ENCODE peak calls at places on chromosomes 11 and 22, in nine cellular contexts. Y is neural progenitor cell; O is hippocampal formation; H is stimulated activated CD8-positive, alpha-beta memory T cell treated with anti-CD3 and anti-CD28 coated beads, Interleukin-4, amount 100 ng/mL, for 1 hour; N is DMS 273 treated with DMSO at 0.1 percent for 48 hours; T is fibroblast of pulmonary artery; L is Calu3; R is NCI-H510A; I is activated effector memory CD4-positive, alpha-beta T cell treated with anti-CD3 and anti-CD28 coated beads, Interleukin-2, amount 50 U/mL, for 16 hours. D is an unnamed sample.
A peak's percentile ranks its signal among the peaks of the same experiment; 100 is the strongest.

GRCh38 chr22:17120281-17120680 is 879 bp downstream of the TMEM121B start:
- DNase-seq in I (peak; percentile 82), T (peak; percentile 53), L (peak; percentile 64), N (no peak), Y (peak; percentile 95), O (no peak), H (peak; percentile 15), R (no peak), D (peak; percentile 13)

GRCh38 chr22:48531721-48532435 is 1295.8 kb downstream of the BRD1 start:
- DNase-seq in O (no peak), R (no peak), H (no peak), N (no peak), I (no peak), L (no peak), Y (peak; percentile 58), T (no peak), D (peak; percentile 83)

GRCh38 chr22:44752285-44753188 is at the start of gene ARHGAP8:
- DNase-seq in R (peak; percentile 66), Y (peak; percentile 38), T (no peak), H (no peak), I (no peak), O (no peak), L (peak; percentile 79), N (no peak), D (no peak)

GRCh38 chr22:50544078-50544745 is 1.5 kb upstream of the KLHDC7B start:
- DNase-seq in N (no peak), L (peak; percentile 93), T (peak; percentile 65), O (no peak), Y (peak; percentile 93), R (peak; percentile 52), H (no peak), I (peak; percentile 94), D (peak; percentile 83)

GRCh38 chr11:133966924-133967598 is 10.3 kb upstream of the IGSF9B start:
- DNase-seq in L (no peak), O (no peak), H (no peak), N (no peak), Y (peak; percentile 67), R (no peak), T (no peak), I (peak; percentile 87), D (peak; percentile 60)

GRCh38 chr11:112834277-112834755 is 126.9 kb upstream of the NCAM1 start:
- DNase-seq in R (no peak), O (peak; percentile 54), I (no peak), N (no peak), T (no peak), L (no peak), H (no peak), Y (no peak), D (peak; percentile 63)

GRCh38 chr11:74319139-74319538 is 7.7 kb upstream of the P4HA3 start:
- DNase-seq in I (no peak), O (no peak), H (no peak), N (no peak), L (no peak), T (peak; percentile 93), R (no peak), Y (no peak), D (peak; percentile 90)

GRCh38 chr22:19173047-19174035 is 5.2 kb downstream of the SLC25A1 start:
- DNase-seq in O (no peak), R (no peak), I (no peak), N (no peak), Y (peak; percentile 2), T (no peak), H (no peak), L (no peak), D (no peak)

GRCh38 chr11:66882540-66882939 is 25.7 kb downstream of the LRFN4 start:
- DNase-seq in T (no peak), O (no peak), I (no peak), N (peak; percentile 46), H (no peak), Y (no peak), R (peak; percentile 76), L (no peak), D (no peak)

GRCh38 chr11:88102595-88102929 is 72.7 kb downstream of the RAB38 start:
- DNase-seq in Y (no peak), N (no peak), I (no peak), T (peak; percentile 42), L (no peak), H (no peak), O (no peak), R (no peak), D (peak; percentile 10)

GRCh38 chr11:23540101-23540561 is 679.9 kb upstream of the CCDC179 start:
- DNase-seq in O (no peak), I (no peak), H (no peak), N (no peak), Y (peak; percentile 60), T (peak; percentile 51), R (no peak), L (peak; percentile 34), D (peak; percentile 55)

GRCh38 chr11:6315811-6316425 is 4.4 kb downstream of the CAVIN3 start:
- DNase-seq in T (peak; percentile 76), N (no peak), L (peak; percentile 57), O (peak; percentile 3), Y (peak; percentile 90), H (no peak), R (no peak), I (no peak), D (peak; percentile 51)

D was measured in A673.